ENCODE peak calls at places on chromosomes 1 and 21, in ten cellular contexts. One of them, this sample, is unnamed.
A peak's percentile ranks its signal among the peaks of the same experiment; 100 is the strongest.

GRCh38 chr1:167185062-167185461 is 35.6 kb upstream of the POU2F1 start:
- DNase-seq in hippocampal formation: no peak
- DNase-seq in cerebellum: no peak
- DNase-seq in stimulated activated CD8-positive, alpha-beta memory T cell treated with anti-CD3 and anti-CD28 coated beads, Interleukin-4, amount 100 ng/mL, for 4 hours: no peak
- DNase-seq in GM04504: no peak
- DNase-seq in keratinocyte: no peak
- DNase-seq in bronchial epithelial cell: no peak
- DNase-seq in 8988T: no peak
- DNase-seq in body of pancreas: no peak
- DNase-seq in foreskin melanocyte: no peak
- DNase-seq in this sample: no peak

GRCh38 chr1:215777370-215777925 is 210.3 kb downstream of the KCTD3 start:
- DNase-seq in hippocampal formation: no peak
- DNase-seq in cerebellum: no peak
- DNase-seq in stimulated activated CD8-positive, alpha-beta memory T cell treated with anti-CD3 and anti-CD28 coated beads, Interleukin-4, amount 100 ng/mL, for 4 hours: no peak
- DNase-seq in GM04504: peak; percentile 41
- DNase-seq in keratinocyte: peak; percentile 9
- DNase-seq in bronchial epithelial cell: peak; percentile 86
- DNase-seq in 8988T: no peak
- DNase-seq in body of pancreas: no peak
- DNase-seq in foreskin melanocyte: no peak
- DNase-seq in this sample: no peak

GRCh38 chr1:7784492-7785071 is 491 bp downstream of the PER3 start:
- DNase-seq in hippocampal formation: no peak
- DNase-seq in cerebellum: peak; percentile 34
- DNase-seq in stimulated activated CD8-positive, alpha-beta memory T cell treated with anti-CD3 and anti-CD28 coated beads, Interleukin-4, amount 100 ng/mL, for 4 hours: no peak
- DNase-seq in GM04504: no peak
- DNase-seq in keratinocyte: no peak
- DNase-seq in bronchial epithelial cell: no peak
- DNase-seq in 8988T: no peak
- DNase-seq in body of pancreas: peak; percentile 53
- DNase-seq in foreskin melanocyte: no peak
- DNase-seq in this sample: no peak

GRCh38 chr1:179742717-179743678 is at the start of gene FAM163A:
- DNase-seq in hippocampal formation: no peak
- DNase-seq in cerebellum: peak; percentile 6
- DNase-seq in stimulated activated CD8-positive, alpha-beta memory T cell treated with anti-CD3 and anti-CD28 coated beads, Interleukin-4, amount 100 ng/mL, for 4 hours: no peak
- DNase-seq in GM04504: no peak
- DNase-seq in keratinocyte: no peak
- DNase-seq in bronchial epithelial cell: no peak
- DNase-seq in 8988T: no peak
- DNase-seq in body of pancreas: no peak
- DNase-seq in foreskin melanocyte: no peak
- DNase-seq in this sample: no peak

GRCh38 chr1:218390625-218391024 is 45.5 kb downstream of the TGFB2 start:
- DNase-seq in hippocampal formation: no peak
- DNase-seq in cerebellum: no peak
- DNase-seq in stimulated activated CD8-positive, alpha-beta memory T cell treated with anti-CD3 and anti-CD28 coated beads, Interleukin-4, amount 100 ng/mL, for 4 hours: no peak
- DNase-seq in GM04504: no peak
- DNase-seq in keratinocyte: no peak
- DNase-seq in bronchial epithelial cell: peak; percentile 44
- DNase-seq in 8988T: no peak
- DNase-seq in body of pancreas: no peak
- DNase-seq in foreskin melanocyte: no peak
- DNase-seq in this sample: no peak

GRCh38 chr21:43718872-43719747 is at the start of gene PDXK:
- DNase-seq in hippocampal formation: peak; percentile 50
- DNase-seq in cerebellum: peak; percentile 94
- DNase-seq in stimulated activated CD8-positive, alpha-beta memory T cell treated with anti-CD3 and anti-CD28 coated beads, Interleukin-4, amount 100 ng/mL, for 4 hours: peak; percentile 56
- DNase-seq in GM04504: no peak
- DNase-seq in keratinocyte: no peak
- DNase-seq in bronchial epithelial cell: peak; percentile 66
- DNase-seq in 8988T: no peak
- DNase-seq in body of pancreas: peak; percentile 87
- DNase-seq in foreskin melanocyte: no peak
- DNase-seq in this sample: peak; percentile 57

GRCh38 chr1:2497891-2498290 is 21.8 kb downstream of the PLCH2 start:
- DNase-seq in hippocampal formation: no peak
- DNase-seq in cerebellum: no peak
- DNase-seq in stimulated activated CD8-positive, alpha-beta memory T cell treated with anti-CD3 and anti-CD28 coated beads, Interleukin-4, amount 100 ng/mL, for 4 hours: no peak
- DNase-seq in GM04504: no peak
- DNase-seq in keratinocyte: no peak
- DNase-seq in bronchial epithelial cell: no peak
- DNase-seq in 8988T: no peak
- DNase-seq in body of pancreas: no peak
- DNase-seq in foreskin melanocyte: no peak
- DNase-seq in this sample: no peak

GRCh38 chr1:23845163-23845562 is 19.9 kb upstream of the HMGCL start:
- DNase-seq in hippocampal formation: no peak
- DNase-seq in cerebellum: no peak
- DNase-seq in stimulated activated CD8-positive, alpha-beta memory T cell treated with anti-CD3 and anti-CD28 coated beads, Interleukin-4, amount 100 ng/mL, for 4 hours: no peak
- DNase-seq in GM04504: no peak
- DNase-seq in keratinocyte: no peak
- DNase-seq in bronchial epithelial cell: no peak
- DNase-seq in 8988T: no peak
- DNase-seq in body of pancreas: no peak
- DNase-seq in foreskin melanocyte: no peak
- DNase-seq in this sample: no peak

GRCh38 chr1:94686882-94687281 is 133.3 kb upstream of the SLC44A3 start:
- DNase-seq in hippocampal formation: no peak
- DNase-seq in cerebellum: no peak
- DNase-seq in stimulated activated CD8-positive, alpha-beta memory T cell treated with anti-CD3 and anti-CD28 coated beads, Interleukin-4, amount 100 ng/mL, for 4 hours: no peak
- DNase-seq in GM04504: no peak
- DNase-seq in keratinocyte: no peak
- DNase-seq in bronchial epithelial cell: no peak
- DNase-seq in 8988T: no peak
- DNase-seq in body of pancreas: no peak
- DNase-seq in foreskin melanocyte: no peak
- DNase-seq in this sample: no peak

GRCh38 chr1:153963030-153963849 is at the start of gene SLC39A1:
- DNase-seq in hippocampal formation: peak; percentile 98
- DNase-seq in cerebellum: peak; percentile 99
- DNase-seq in stimulated activated CD8-positive, alpha-beta memory T cell treated with anti-CD3 and anti-CD28 coated beads, Interleukin-4, amount 100 ng/mL, for 4 hours: peak; percentile 88
- DNase-seq in GM04504: peak; percentile 92
- DNase-seq in keratinocyte: peak; percentile 89
- DNase-seq in bronchial epithelial cell: peak; percentile 92
- DNase-seq in 8988T: peak; percentile 89
- DNase-seq in body of pancreas: peak; percentile 99
- DNase-seq in foreskin melanocyte: peak; percentile 93
- DNase-seq in this sample: peak; percentile 88

GRCh38 chr21:17660862-17661261 is 48.2 kb upstream of the BTG3 start:
- DNase-seq in hippocampal formation: peak; percentile 31
- DNase-seq in cerebellum: no peak
- DNase-seq in stimulated activated CD8-positive, alpha-beta memory T cell treated with anti-CD3 and anti-CD28 coated beads, Interleukin-4, amount 100 ng/mL, for 4 hours: no peak
- DNase-seq in GM04504: no peak
- DNase-seq in keratinocyte: no peak
- DNase-seq in bronchial epithelial cell: no peak
- DNase-seq in 8988T: no peak
- DNase-seq in body of pancreas: peak; percentile 16
- DNase-seq in foreskin melanocyte: no peak
- DNase-seq in this sample: no peak

GRCh38 chr21:46142581-46143473 is 12.6 kb downstream of the FTCD start:
- DNase-seq in hippocampal formation: no peak
- DNase-seq in cerebellum: no peak
- DNase-seq in stimulated activated CD8-positive, alpha-beta memory T cell treated with anti-CD3 and anti-CD28 coated beads, Interleukin-4, amount 100 ng/mL, for 4 hours: no peak
- DNase-seq in GM04504: no peak
- DNase-seq in keratinocyte: no peak
- DNase-seq in bronchial epithelial cell: no peak
- DNase-seq in 8988T: no peak
- DNase-seq in body of pancreas: no peak
- DNase-seq in foreskin melanocyte: no peak
- DNase-seq in this sample: no peak

GRCh38 chr1:187928288-187928687 is 1099.5 kb downstream of the PLA2G4A start:
- DNase-seq in hippocampal formation: no peak
- DNase-seq in cerebellum: no peak
- DNase-seq in stimulated activated CD8-positive, alpha-beta memory T cell treated with anti-CD3 and anti-CD28 coated beads, Interleukin-4, amount 100 ng/mL, for 4 hours: no peak
- DNase-seq in GM04504: no peak
- DNase-seq in keratinocyte: no peak
- DNase-seq in bronchial epithelial cell: peak; percentile 31
- DNase-seq in 8988T: no peak
- DNase-seq in body of pancreas: no peak
- DNase-seq in foreskin melanocyte: peak; percentile 33
- DNase-seq in this sample: no peak

GRCh38 chr1:117116784-117117130 is 4.8 kb downstream of the TRIM45 start:
- DNase-seq in hippocampal formation: no peak
- DNase-seq in cerebellum: no peak
- DNase-seq in stimulated activated CD8-positive, alpha-beta memory T cell treated with anti-CD3 and anti-CD28 coated beads, Interleukin-4, amount 100 ng/mL, for 4 hours: no peak
- DNase-seq in GM04504: no peak
- DNase-seq in keratinocyte: no peak
- DNase-seq in bronchial epithelial cell: no peak
- DNase-seq in 8988T: no peak
- DNase-seq in body of pancreas: peak; percentile 58
- DNase-seq in foreskin melanocyte: no peak
- DNase-seq in this sample: no peak

GRCh38 chr1:2921970-2922686 is 99.1 kb upstream of the ACTRT2 start:
- DNase-seq in hippocampal formation: no peak
- DNase-seq in cerebellum: no peak
- DNase-seq in stimulated activated CD8-positive, alpha-beta memory T cell treated with anti-CD3 and anti-CD28 coated beads, Interleukin-4, amount 100 ng/mL, for 4 hours: no peak
- DNase-seq in GM04504: no peak
- DNase-seq in keratinocyte: no peak
- DNase-seq in bronchial epithelial cell: no peak
- DNase-seq in 8988T: peak; percentile 74
- DNase-seq in body of pancreas: peak; percentile 34
- DNase-seq in foreskin melanocyte: no peak
- DNase-seq in this sample: no peak

GRCh38 chr1:91804546-91805023 is 81.4 kb downstream of the TGFBR3 start:
- DNase-seq in hippocampal formation: no peak
- DNase-seq in cerebellum: no peak
- DNase-seq in stimulated activated CD8-positive, alpha-beta memory T cell treated with anti-CD3 and anti-CD28 coated beads, Interleukin-4, amount 100 ng/mL, for 4 hours: peak; percentile 48
- DNase-seq in GM04504: no peak
- DNase-seq in keratinocyte: peak; percentile 71
- DNase-seq in bronchial epithelial cell: peak; percentile 89
- DNase-seq in 8988T: no peak
- DNase-seq in body of pancreas: no peak
- DNase-seq in foreskin melanocyte: no peak
- DNase-seq in this sample: peak; percentile 52